ENCODE peak calls at places on chromosomes 3 and 15, in four cellular contexts. One of them, this sample, is unnamed.
A peak's percentile ranks its signal among the peaks of the same experiment; 100 is the strongest.

GRCh38 chr3:184745526-184745925 is 33.7 kb upstream of the MAGEF1 start:
- DNase-seq in HepG2: no peak
- DNase-seq in K562: no peak
- DNase-seq in GM12878: no peak
- DNase-seq in this sample: no peak

GRCh38 chr15:51448592-51449494 is 107.4 kb downstream of the GLDN start:
- DNase-seq in HepG2: no peak
- DNase-seq in K562: no peak
- DNase-seq in GM12878: no peak
- DNase-seq in this sample: no peak

GRCh38 chr15:66044837-66045236 is 175.5 kb downstream of the RAB11A start:
- DNase-seq in HepG2: no peak
- DNase-seq in K562: no peak
- DNase-seq in GM12878: no peak
- DNase-seq in this sample: no peak

GRCh38 chr3:146277953-146278631 is 27.2 kb upstream of the PLSCR4 start:
- DNase-seq in HepG2: peak; percentile 4
- DNase-seq in K562: no peak
- DNase-seq in GM12878: no peak
- DNase-seq in this sample: no peak

GRCh38 chr3:126256256-126256655 is 75.9 kb upstream of the ALDH1L1 start:
- DNase-seq in HepG2: no peak
- DNase-seq in K562: no peak
- DNase-seq in GM12878: no peak
- DNase-seq in this sample: no peak

GRCh38 chr3:112687621-112688020 is 46.7 kb upstream of the CCDC80 start:
- DNase-seq in HepG2: no peak
- DNase-seq in K562: no peak
- DNase-seq in GM12878: no peak
- DNase-seq in this sample: no peak

GRCh38 chr3:75192065-75192658 is 472.0 kb upstream of the FRG2C start:
- DNase-seq in HepG2: peak; percentile 35
- DNase-seq in K562: peak; percentile 56
- DNase-seq in GM12878: no peak
- DNase-seq in this sample: peak; percentile 46

GRCh38 chr3:112445839-112446238 is 53.4 kb downstream of the BTLA start:
- DNase-seq in HepG2: no peak
- DNase-seq in K562: no peak
- DNase-seq in GM12878: no peak
- DNase-seq in this sample: no peak

GRCh38 chr3:23671901-23672589 is 133.7 kb upstream of the UBE2E1 start:
- DNase-seq in HepG2: no peak
- DNase-seq in K562: no peak
- DNase-seq in GM12878: no peak
- DNase-seq in this sample: no peak

GRCh38 chr3:33032937-33033336 is 64.0 kb downstream of the GLB1 start:
- DNase-seq in HepG2: no peak
- DNase-seq in K562: peak; percentile 27
- DNase-seq in GM12878: no peak
- DNase-seq in this sample: no peak

GRCh38 chr3:130811552-130811951 is 64.9 kb upstream of the PIK3R4 start:
- DNase-seq in HepG2: no peak
- DNase-seq in K562: no peak
- DNase-seq in GM12878: no peak
- DNase-seq in this sample: no peak

GRCh38 chr15:65556622-65557021 is 26.4 kb downstream of the HACD3 start:
- DNase-seq in HepG2: no peak
- DNase-seq in K562: no peak
- DNase-seq in GM12878: no peak
- DNase-seq in this sample: no peak

GRCh38 chr3:72942427-72942826 is 54.2 kb upstream of the PPP4R2 start:
- DNase-seq in HepG2: no peak
- DNase-seq in K562: no peak
- DNase-seq in GM12878: no peak
- DNase-seq in this sample: no peak

GRCh38 chr15:52232327-52232726 is 41.1 kb upstream of the GNB5 start:
- DNase-seq in HepG2: no peak
- DNase-seq in K562: no peak
- DNase-seq in GM12878: no peak
- DNase-seq in this sample: no peak

GRCh38 chr3:137687181-137687880 is 76.8 kb upstream of the SOX14 start:
- DNase-seq in HepG2: no peak
- DNase-seq in K562: no peak
- DNase-seq in GM12878: no peak
- DNase-seq in this sample: no peak

GRCh38 chr3:63654931-63655330 is 2.5 kb downstream of the SNTN start:
- DNase-seq in HepG2: no peak
- DNase-seq in K562: no peak
- DNase-seq in GM12878: no peak
- DNase-seq in this sample: no peak

GRCh38 chr3:65939841-65940246 is 98.9 kb downstream of the MAGI1 start:
- DNase-seq in HepG2: no peak
- DNase-seq in K562: no peak
- DNase-seq in GM12878: no peak
- DNase-seq in this sample: no peak

GRCh38 chr3:129613205-129613740 is 6.8 kb upstream of the PLXND1 start:
- DNase-seq in HepG2: no peak
- DNase-seq in K562: no peak
- DNase-seq in GM12878: no peak
- DNase-seq in this sample: no peak

GRCh38 chr3:51711352-51712019 is 4.6 kb downstream of the GRM2 start:
- DNase-seq in HepG2: no peak
- DNase-seq in K562: no peak
- DNase-seq in GM12878: no peak
- DNase-seq in this sample: no peak

GRCh38 chr15:98774756-98775497 is 126.6 kb downstream of the IGF1R start:
- DNase-seq in HepG2: peak; percentile 35
- DNase-seq in K562: no peak
- DNase-seq in GM12878: no peak
- DNase-seq in this sample: no peak

GRCh38 chr15:43492673-43493601 is at the start of gene TP53BP1:
- DNase-seq in HepG2: peak; percentile 89
- DNase-seq in K562: peak; percentile 96
- DNase-seq in GM12878: peak; percentile 75
- DNase-seq in this sample: peak; percentile 85

GRCh38 chr15:98154863-98155262 is 194.4 kb downstream of the ARRDC4 start:
- DNase-seq in HepG2: no peak
- DNase-seq in K562: no peak
- DNase-seq in GM12878: no peak
- DNase-seq in this sample: no peak

GRCh38 chr3:72446406-72447058 is 401.7 kb downstream of the SHQ1 start:
- DNase-seq in HepG2: no peak
- DNase-seq in K562: no peak
- DNase-seq in GM12878: no peak
- DNase-seq in this sample: peak; percentile 17

GRCh38 chr3:69866988-69867720 is 127.9 kb downstream of the MITF start:
- DNase-seq in HepG2: no peak
- DNase-seq in K562: no peak
- DNase-seq in GM12878: no peak
- DNase-seq in this sample: no peak

GRCh38 chr3:135447478-135447877 is 518.0 kb upstream of the PPP2R3A start:
- DNase-seq in HepG2: no peak
- DNase-seq in K562: no peak
- DNase-seq in GM12878: no peak
- DNase-seq in this sample: no peak

GRCh38 chr15:45543051-45543450 is 20.5 kb upstream of the SLC30A4 start:
- DNase-seq in HepG2: no peak
- DNase-seq in K562: no peak
- DNase-seq in GM12878: no peak
- DNase-seq in this sample: no peak

GRCh38 chr3:124814620-124815421 is 72.3 kb downstream of the ITGB5 start:
- DNase-seq in HepG2: peak; percentile 71
- DNase-seq in K562: no peak
- DNase-seq in GM12878: no peak
- DNase-seq in this sample: no peak

GRCh38 chr3:144770813-144771400 is 799.3 kb downstream of the DIPK2A start:
- DNase-seq in HepG2: peak; percentile 32
- DNase-seq in K562: peak; percentile 2
- DNase-seq in GM12878: no peak
- DNase-seq in this sample: peak; percentile 18

GRCh38 chr3:159948423-159949140 is 40.1 kb upstream of the IL12A start:
- DNase-seq in HepG2: no peak
- DNase-seq in K562: no peak
- DNase-seq in GM12878: no peak
- DNase-seq in this sample: no peak

GRCh38 chr3:177836671-177837070 is 639.4 kb upstream of the TBL1XR1 start:
- DNase-seq in HepG2: no peak
- DNase-seq in K562: no peak
- DNase-seq in GM12878: no peak
- DNase-seq in this sample: no peak

GRCh38 chr3:177833392-177833791 is 636.1 kb upstream of the TBL1XR1 start:
- DNase-seq in HepG2: no peak
- DNase-seq in K562: no peak
- DNase-seq in GM12878: no peak
- DNase-seq in this sample: no peak

GRCh38 chr3:177838951-177839350 is 641.7 kb upstream of the TBL1XR1 start:
- DNase-seq in HepG2: no peak
- DNase-seq in K562: peak; percentile 19
- DNase-seq in GM12878: no peak
- DNase-seq in this sample: no peak

GRCh38 chr3:177835008-177835407 is 637.7 kb upstream of the TBL1XR1 start:
- DNase-seq in HepG2: no peak
- DNase-seq in K562: peak; percentile 39
- DNase-seq in GM12878: no peak
- DNase-seq in this sample: peak; percentile 8

DNA sequence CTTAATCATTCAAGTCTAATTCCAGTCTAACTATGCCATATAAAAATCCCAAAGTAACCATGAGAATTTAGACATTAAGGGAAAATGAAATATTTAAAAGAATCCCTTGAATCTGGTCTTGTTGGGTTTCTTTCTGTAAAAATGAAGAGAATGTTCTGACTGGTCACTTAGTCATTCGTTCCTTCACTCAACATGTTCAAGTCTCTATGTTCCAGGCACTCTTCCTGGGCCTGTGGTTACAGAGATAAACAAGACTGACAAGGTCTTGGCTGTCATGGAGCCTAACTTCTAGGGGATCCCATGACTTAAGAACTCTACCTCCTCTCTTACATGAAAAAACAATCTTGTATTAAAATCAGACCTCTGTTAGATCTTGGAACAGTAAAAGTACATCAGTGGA is 638.6 kb upstream of the TBL1XR1 start:
- DNase-seq in HepG2: no peak
- DNase-seq in K562: peak; percentile 43
- DNase-seq in GM12878: no peak
- DNase-seq in this sample: no peak
- TF ChIP-seq FOXK2 in HepG2: no peak
- TF ChIP-seq FOXK2 in K562: no peak
- TF ChIP-seq FOXK2 in GM12878: no peak
- TF ChIP-seq FOXK2 in this sample: no peak

DNA sequence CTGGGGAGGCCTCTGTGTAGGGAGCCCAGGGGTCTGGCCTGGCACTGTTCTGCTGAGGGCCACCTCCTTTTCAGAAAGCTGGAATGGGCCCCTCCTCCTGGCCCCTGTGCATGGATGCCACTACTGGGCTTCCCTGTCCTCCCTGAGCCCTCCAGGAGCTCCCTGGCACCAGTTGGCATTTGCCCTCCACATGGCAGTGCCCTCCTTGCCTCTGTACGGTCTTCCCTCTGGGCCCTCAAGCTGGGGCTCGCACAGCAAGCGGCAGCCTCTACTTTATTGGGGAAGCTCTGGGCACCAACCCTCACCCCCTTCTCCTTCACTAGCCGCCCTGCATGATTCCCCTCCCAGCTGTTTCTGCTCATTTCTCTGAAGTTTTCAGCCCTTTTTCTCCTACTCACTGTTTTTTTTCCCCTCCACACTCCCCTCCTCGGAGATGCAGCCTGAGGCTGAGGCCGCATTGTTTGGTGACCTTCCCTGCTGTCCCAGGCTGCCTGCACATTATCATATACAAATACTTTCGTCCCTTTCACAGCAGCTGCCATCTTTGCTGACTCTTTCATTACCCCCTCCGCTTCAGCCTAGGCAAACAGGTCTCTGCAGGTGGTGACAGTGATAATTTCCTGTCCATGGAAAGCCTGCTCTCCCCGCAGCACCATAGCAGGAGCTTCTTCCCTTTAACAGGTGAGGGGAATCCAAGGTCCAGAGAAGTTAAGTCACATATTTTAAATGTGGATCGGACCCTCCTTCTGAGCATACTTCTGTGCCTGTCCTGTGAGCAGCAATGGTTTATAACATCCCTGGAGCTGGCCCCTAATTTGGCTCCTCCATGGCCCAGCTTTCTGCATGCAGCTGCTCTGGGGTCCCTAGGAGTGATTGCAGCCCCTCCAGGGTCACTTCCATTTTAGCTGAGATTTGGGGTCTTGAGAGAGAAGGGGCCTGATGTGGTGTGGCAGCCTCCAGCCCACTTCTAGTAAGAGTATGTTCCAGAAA is 127.5 kb downstream of the EEFSEC start:
- DNase-seq in HepG2: no peak
- DNase-seq in K562: no peak
- DNase-seq in GM12878: no peak
- DNase-seq in this sample: no peak
- TF ChIP-seq FOXK2 in HepG2: no peak
- TF ChIP-seq FOXK2 in K562: no peak
- TF ChIP-seq FOXK2 in GM12878: no peak
- TF ChIP-seq FOXK2 in this sample: no peak

GRCh38 chr15:89105147-89105546 is 16.9 kb downstream of the ABHD2 start:
- DNase-seq in HepG2: peak; percentile 45
- DNase-seq in K562: no peak
- DNase-seq in GM12878: no peak
- DNase-seq in this sample: no peak
- TF ChIP-seq FOXK2 in HepG2: no peak
- TF ChIP-seq FOXK2 in K562: no peak
- TF ChIP-seq FOXK2 in GM12878: no peak
- TF ChIP-seq FOXK2 in this sample: no peak

GRCh38 chr3:102529452-102529851 is 94.6 kb downstream of the ZPLD1 start:
- DNase-seq in HepG2: no peak
- DNase-seq in K562: no peak
- DNase-seq in GM12878: no peak
- DNase-seq in this sample: peak; percentile 41

GRCh38 chr3:102530443-102531195 is 95.8 kb downstream of the ZPLD1 start:
- DNase-seq in HepG2: no peak
- DNase-seq in K562: no peak
- DNase-seq in GM12878: no peak
- DNase-seq in this sample: no peak

GRCh38 chr3:102528727-102529126 is 93.9 kb downstream of the ZPLD1 start:
- DNase-seq in HepG2: no peak
- DNase-seq in K562: no peak
- DNase-seq in GM12878: no peak
- DNase-seq in this sample: no peak

GRCh38 chr3:102525624-102526023 is 90.8 kb downstream of the ZPLD1 start:
- DNase-seq in HepG2: no peak
- DNase-seq in K562: no peak
- DNase-seq in GM12878: no peak
- DNase-seq in this sample: no peak

DNA sequence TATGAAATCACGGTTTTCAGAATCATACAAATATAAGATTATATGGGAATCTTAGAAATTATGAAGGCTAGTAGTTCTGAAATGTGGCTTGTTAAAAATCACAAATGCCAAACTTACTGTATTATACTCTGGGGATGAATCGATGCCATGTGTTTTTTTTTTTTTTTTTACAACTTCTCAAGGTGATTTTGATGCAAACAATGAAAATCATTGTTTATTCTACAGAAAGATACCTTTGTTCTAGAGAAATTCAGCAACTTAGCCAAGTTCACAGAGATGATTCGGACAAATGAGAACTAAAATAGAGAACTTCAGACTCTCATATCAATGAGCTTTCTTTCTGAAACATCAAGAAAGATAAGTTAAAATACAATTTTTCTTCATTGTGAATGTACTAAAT is 92.0 kb downstream of the ZPLD1 start:
- DNase-seq in HepG2: no peak
- DNase-seq in K562: no peak
- DNase-seq in GM12878: no peak
- DNase-seq in this sample: no peak
- TF ChIP-seq FOXK2 in HepG2: no peak
- TF ChIP-seq FOXK2 in K562: no peak
- TF ChIP-seq FOXK2 in GM12878: no peak
- TF ChIP-seq FOXK2 in this sample: no peak